ENCODE peak calls at places on chromosomes 5 and 9, in five cellular contexts. One of them, this sample, is unnamed.

GRCh38 chr5:157730900-157731271 is 334 bp upstream of the THG1L start:
- DNase-seq in IMR-90: no peak
- DNase-seq in H1: no peak
- DNase-seq in H9: no peak
- DNase-seq in mesenchymal stem cell: no peak
- DNase-seq in this sample: no peak

GRCh38 chr9:18907927-18908625 is 124.9 kb downstream of the SAXO1 start:
- DNase-seq in H1: no peak
- DNase-seq in mesenchymal stem cell: no peak
- DNase-seq in H9: no peak
- DNase-seq in IMR-90: no peak
- DNase-seq in this sample: peak

GRCh38 chr9:130870491-130871381 is 25.9 kb downstream of the QRFP start:
- DNase-seq in H1: no peak
- DNase-seq in mesenchymal stem cell: no peak
- DNase-seq in H9: no peak
- DNase-seq in IMR-90: no peak
- DNase-seq in this sample: no peak

GRCh38 chr9:3386753-3387152 is 139.0 kb downstream of the RFX3 start:
- DNase-seq in H9: no peak
- DNase-seq in mesenchymal stem cell: no peak
- DNase-seq in H1: no peak
- DNase-seq in IMR-90: no peak
- DNase-seq in this sample: no peak

GRCh38 chr9:107539427-107540154 is 50.0 kb upstream of the KLF4 start:
- DNase-seq in H9: peak
- DNase-seq in IMR-90: no peak
- DNase-seq in H1: peak
- DNase-seq in mesenchymal stem cell: peak
- DNase-seq in this sample: peak

GRCh38 chr5:1746371-1747078 is 53.1 kb downstream of the MRPL36 start:
- DNase-seq in H1: no peak
- DNase-seq in H9: peak
- DNase-seq in IMR-90: no peak
- DNase-seq in mesenchymal stem cell: no peak
- DNase-seq in this sample: no peak

GRCh38 chr5:92991681-92992472 is 589.1 kb downstream of the NR2F1-AS1 start:
- DNase-seq in H1: no peak
- DNase-seq in H9: no peak
- DNase-seq in mesenchymal stem cell: peak
- DNase-seq in IMR-90: peak
- DNase-seq in this sample: no peak

GRCh38 chr5:110361501-110361900 is 365.0 kb downstream of the TMEM232 start:
- DNase-seq in mesenchymal stem cell: peak
- DNase-seq in H1: no peak
- DNase-seq in IMR-90: no peak
- DNase-seq in H9: no peak
- DNase-seq in this sample: no peak

GRCh38 chr5:160159991-160160826 is 41.0 kb upstream of the PWWP2A start:
- DNase-seq in IMR-90: peak
- DNase-seq in mesenchymal stem cell: no peak
- DNase-seq in H9: peak
- DNase-seq in H1: peak
- DNase-seq in this sample: peak

GRCh38 chr9:95091574-95091970 is 225.9 kb downstream of the FANCC start:
- DNase-seq in IMR-90: peak
- DNase-seq in H1: no peak
- DNase-seq in H9: no peak
- DNase-seq in mesenchymal stem cell: peak
- DNase-seq in this sample: no peak

GRCh38 chr9:95089916-95090791 is 227.4 kb downstream of the FANCC start:
- DNase-seq in mesenchymal stem cell: no peak
- DNase-seq in H9: no peak
- DNase-seq in IMR-90: no peak
- DNase-seq in H1: no peak
- DNase-seq in this sample: no peak

GRCh38 chr9:95092321-95093072 is 225.0 kb downstream of the FANCC start:
- DNase-seq in IMR-90: peak
- DNase-seq in H9: no peak
- DNase-seq in H1: no peak
- DNase-seq in mesenchymal stem cell: peak
- DNase-seq in this sample: no peak

GRCh38 chr9:95090871-95091573 is 226.5 kb downstream of the FANCC start:
- DNase-seq in H9: no peak
- DNase-seq in mesenchymal stem cell: no peak
- DNase-seq in H1: no peak
- DNase-seq in IMR-90: no peak
- DNase-seq in this sample: no peak

GRCh38 chr9:95091971-95092320 is 225.6 kb downstream of the FANCC start:
- DNase-seq in H1: no peak
- DNase-seq in IMR-90: peak
- DNase-seq in H9: no peak
- DNase-seq in mesenchymal stem cell: peak
- DNase-seq in this sample: peak
- H3K9ac ChIP-seq in H1: no peak
- H3K9ac ChIP-seq in IMR-90: no peak
- H3K9ac ChIP-seq in H9: no peak
- H3K9ac ChIP-seq in mesenchymal stem cell: no peak
- H3K9ac ChIP-seq in this sample: no peak

DNA sequence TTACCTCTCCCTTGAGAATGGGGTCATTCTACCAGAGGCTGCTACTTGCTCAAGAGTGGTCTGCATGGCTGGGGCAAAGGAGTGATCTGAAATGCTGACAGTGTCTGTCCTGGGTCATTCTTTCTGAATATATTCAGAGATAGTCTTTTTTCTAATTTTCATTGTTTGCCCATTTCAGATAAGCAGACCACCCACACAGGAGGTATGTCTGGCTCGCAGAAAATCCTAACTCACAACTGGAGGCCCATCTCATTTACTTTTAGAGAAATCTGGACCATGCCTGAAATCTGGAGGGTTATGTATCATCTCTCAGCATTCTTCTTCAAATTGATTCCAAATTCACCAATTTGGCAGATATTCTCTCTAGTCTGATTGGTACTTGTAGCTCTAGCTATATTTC is 227.6 kb downstream of the SEC61B start:
- DNase-seq in mesenchymal stem cell: no peak
- DNase-seq in H9: no peak
- DNase-seq in H1: no peak
- DNase-seq in IMR-90: no peak
- DNase-seq in this sample: no peak
- H3K4me2 ChIP-seq in mesenchymal stem cell: no peak
- H3K4me2 ChIP-seq in H9: no peak
- H3K4me2 ChIP-seq in H1: no peak
- H3K4me2 ChIP-seq in IMR-90: no peak
- H3K4me2 ChIP-seq in this sample: no peak

DNA sequence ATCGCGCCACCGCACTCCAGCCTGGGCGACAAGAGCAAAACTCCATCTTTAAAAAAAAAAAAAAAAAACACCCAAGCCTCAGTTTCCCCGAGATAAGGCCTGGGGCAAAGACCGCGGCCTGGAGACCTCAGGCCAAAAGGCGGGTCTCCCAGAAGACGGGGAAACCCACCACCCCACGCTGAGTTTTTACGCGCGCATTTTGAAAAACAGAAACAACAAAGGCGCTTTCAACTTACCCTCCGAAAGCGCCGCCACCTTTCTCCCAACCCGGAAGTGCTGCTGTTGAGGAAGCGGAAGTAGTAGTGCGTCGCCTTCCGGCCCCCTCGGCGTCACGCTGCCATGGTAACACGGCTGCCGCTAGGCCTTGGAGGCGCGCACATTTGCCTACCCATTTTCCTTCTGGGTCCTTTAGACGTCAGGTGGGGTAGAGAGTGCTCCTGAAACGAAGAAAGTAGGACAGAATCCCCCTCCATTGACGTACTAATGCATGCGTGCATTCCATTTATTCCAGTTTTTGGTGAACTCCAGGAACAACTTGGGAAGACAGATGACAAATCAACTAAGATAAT is at the start of gene TTF1:
- DNase-seq in H9: peak
- DNase-seq in IMR-90: peak
- DNase-seq in mesenchymal stem cell: peak
- DNase-seq in H1: peak
- DNase-seq in this sample: peak
- H2AK5ac ChIP-seq in H9: no peak
- H2AK5ac ChIP-seq in IMR-90: peak
- H2AK5ac ChIP-seq in mesenchymal stem cell: no peak
- H2AK5ac ChIP-seq in H1: no peak
- H2AK5ac ChIP-seq in this sample: no peak

DNA sequence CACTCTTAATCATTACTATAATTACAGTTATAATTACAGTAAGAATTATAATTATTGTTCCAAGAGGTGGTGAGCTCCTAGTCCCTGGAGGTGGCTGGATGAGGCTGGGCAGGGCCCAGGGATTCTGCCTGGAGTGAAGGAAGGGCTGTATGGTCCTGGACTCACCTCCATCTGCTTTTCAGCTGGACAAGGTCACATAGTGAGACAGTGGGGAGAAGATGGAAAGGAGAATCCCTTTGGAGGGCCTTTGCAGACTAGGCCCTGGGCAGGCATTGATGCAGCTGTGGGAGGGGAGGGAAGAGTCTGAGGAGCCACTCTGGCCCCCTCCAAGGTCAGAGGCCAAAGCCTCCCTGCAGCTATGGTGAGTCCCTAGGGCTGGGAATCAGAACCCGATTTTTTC is 125.4 kb downstream of the RGS3 start:
- DNase-seq in H1: no peak
- DNase-seq in H9: no peak
- DNase-seq in mesenchymal stem cell: no peak
- DNase-seq in IMR-90: no peak
- DNase-seq in this sample: no peak
- H3K9ac ChIP-seq in H1: no peak
- H3K9ac ChIP-seq in H9: no peak
- H3K9ac ChIP-seq in mesenchymal stem cell: peak
- H3K9ac ChIP-seq in IMR-90: no peak
- H3K9ac ChIP-seq in this sample: no peak

This sample was measured in mesendoderm.